ENCODE peak calls at places on chromosome 4, in seven cellular contexts. D is activated naive CD8-positive, alpha-beta T cell treated with anti-CD3 and anti-CD28 coated beads, Interleukin-2, amount 50 U/mL, for 24 hours; L is central memory CD4-positive, alpha-beta T cell; E is sciatic nerve; N is HT1080; C is GM23338; Z is NAMALWA. R is an unnamed sample.

GRCh38 chr4:40564815-40565505 is 64.7 kb downstream of the RBM47 start:
- DNase-seq in D (no peak), L (no peak), E (no peak), N (no peak), C (peak; percentile 57), Z (no peak), R (no peak)

GRCh38 chr4:152957437-152958185 is 21.5 kb downstream of the FHDC1 start:
- DNase-seq in D (no peak), L (no peak), E (no peak), N (peak; percentile 27), C (peak; percentile 46), Z (no peak), R (no peak)

GRCh38 chr4:82900016-82900334 is 560 bp upstream of the THAP9 start:
- DNase-seq in D (no peak), L (no peak), E (no peak), N (no peak), C (peak; percentile 46), Z (peak; percentile 74), R (no peak)

GRCh38 chr4:107034091-107034698 is 1.9 kb downstream of the DKK2 start:
- DNase-seq in D (no peak), L (no peak), E (peak; percentile 68), N (no peak), C (peak; percentile 77), Z (no peak), R (no peak)

GRCh38 chr4:41625531-41625930 is 87.6 kb downstream of the LIMCH1 start:
- DNase-seq in D (no peak), L (no peak), E (no peak), N (no peak), C (no peak), Z (no peak), R (no peak)

GRCh38 chr4:150641604-150642003 is 59.7 kb downstream of the MAB21L2 start:
- DNase-seq in D (no peak), L (no peak), E (no peak), N (no peak), C (no peak), Z (no peak), R (no peak)

GRCh38 chr4:24266951-24267577 is 317.3 kb downstream of the DHX15 start:
- DNase-seq in D (no peak), L (no peak), E (no peak), N (peak; percentile 11), C (peak; percentile 21), Z (no peak), R (no peak)

GRCh38 chr4:53671757-53672156 is 80.5 kb upstream of the LNX1 start:
- DNase-seq in D (no peak), L (no peak), E (no peak), N (no peak), C (no peak), Z (no peak), R (no peak)

GRCh38 chr4:61520688-61521160 is 320.6 kb downstream of the ADGRL3 start:
- DNase-seq in D (no peak), L (no peak), E (no peak), N (peak; percentile 71), C (peak; percentile 60), Z (no peak), R (no peak)

GRCh38 chr4:168560184-168560834 is 63.5 kb downstream of the PALLD start:
- DNase-seq in D (no peak), L (no peak), E (no peak), N (no peak), C (no peak), Z (no peak), R (no peak)

GRCh38 chr4:150280081-150280950 is 202.1 kb downstream of the DCLK2 start:
- DNase-seq in D (no peak), L (no peak), E (no peak), N (peak; percentile 92), C (no peak), Z (no peak), R (no peak)

GRCh38 chr4:168852933-168853713 is 156.9 kb downstream of the CBR4 start:
- DNase-seq in D (no peak), L (no peak), E (no peak), N (no peak), C (no peak), Z (no peak), R (no peak)

GRCh38 chr4:112752510-112752909 is 115.6 kb downstream of the LARP7 start:
- DNase-seq in D (no peak), L (no peak), E (no peak), N (no peak), C (no peak), Z (no peak), R (no peak)

GRCh38 chr4:80075995-80076394 is 3.0 kb upstream of the ANTXR2 start:
- DNase-seq in D (no peak), L (no peak), E (no peak), N (no peak), C (no peak), Z (no peak), R (no peak)

GRCh38 chr4:150367326-150367725 is 214.6 kb upstream of the MAB21L2 start:
- DNase-seq in D (no peak), L (no peak), E (no peak), N (no peak), C (peak; percentile 78), Z (no peak), R (no peak)

GRCh38 chr4:10160280-10160856 is 43.8 kb upstream of the WDR1 start:
- DNase-seq in D (no peak), L (peak; percentile 12), E (no peak), N (peak; percentile 38), C (peak; percentile 64), Z (no peak), R (no peak)

GRCh38 chr4:3827616-3828492 is 61.7 kb downstream of the ADRA2C start:
- DNase-seq in D (no peak), L (no peak), E (peak; percentile 65), N (no peak), C (no peak), Z (no peak), R (no peak)

GRCh38 chr4:33054656-33055055 is 2334.5 kb downstream of the PCDH7 start:
- DNase-seq in D (no peak), L (no peak), E (no peak), N (no peak), C (no peak), Z (no peak), R (no peak)

GRCh38 chr4:139666735-139667266 is 1.2 kb downstream of the MGST2 start:
- DNase-seq in D (no peak), L (no peak), E (no peak), N (no peak), C (peak; percentile 30), Z (no peak), R (no peak)

GRCh38 chr4:165556383-165556782 is 177.6 kb downstream of the CPE start:
- DNase-seq in D (no peak), L (no peak), E (no peak), N (no peak), C (no peak), Z (no peak), R (no peak)

GRCh38 chr4:23333946-23334878 is 555.6 kb downstream of the PPARGC1A start:
- DNase-seq in D (peak; percentile 9), L (peak; percentile 80), E (no peak), N (peak; percentile 97), C (peak; percentile 85), Z (peak; percentile 5), R (no peak)